ENCODE peak calls at places on chromosomes 12 and 14, in eight cellular contexts. T is omental fat pad; E is NCI-H460; D is mammary epithelial cell; G is endothelial cell of umbilical vein; K is GM20000; H is H4; W is activated naive CD4-positive, alpha-beta T cell treated with anti-CD3 and anti-CD28 coated beads for 36 hours. M is an unnamed sample.
A peak's percentile ranks its signal among the peaks of the same experiment; 100 is the strongest.

GRCh38 chr14:68085742-68086141 is 266.2 kb downstream of the RAD51B start:
- DNase-seq in T (no peak), D (no peak), W (no peak), H (no peak), E (no peak), K (no peak), G (no peak), M (no peak)

GRCh38 chr12:70267550-70267949 is 24.3 kb downstream of the CNOT2 start:
- DNase-seq in W (peak; percentile 5), G (peak; percentile 30), T (no peak), D (no peak), E (no peak), K (no peak), H (no peak), M (peak; percentile 56)

GRCh38 chr14:67683821-67684220 is 9.4 kb upstream of the VTI1B start:
- DNase-seq in T (no peak), H (no peak), E (no peak), W (no peak), K (no peak), G (no peak), D (no peak), M (no peak)

GRCh38 chr12:29253916-29254625 is 105.0 kb downstream of the FAR2 start:
- DNase-seq in D (no peak), T (no peak), K (no peak), W (no peak), H (no peak), G (no peak), E (no peak), M (no peak)

GRCh38 chr12:8566525-8566924 is 25.8 kb upstream of the CLEC4E start:
- DNase-seq in G (no peak), E (no peak), D (no peak), H (no peak), W (no peak), K (no peak), T (no peak), M (no peak)

GRCh38 chr14:58362798-58363412 is 32.8 kb upstream of the TOMM20L start:
- DNase-seq in K (peak; percentile 19), H (peak; percentile 25), E (peak; percentile 35), D (peak; percentile 29), T (no peak), W (no peak), G (peak; percentile 28), M (no peak)

GRCh38 chr12:55699471-55700055 is 8.1 kb downstream of the ITGA7 start:
- DNase-seq in T (no peak), H (no peak), G (no peak), E (no peak), K (no peak), D (no peak), W (no peak), M (no peak)

GRCh38 chr12:105220150-105220928 is 15.6 kb downstream of the APPL2 start:
- DNase-seq in G (no peak), K (no peak), H (no peak), T (no peak), D (no peak), E (no peak), W (no peak), M (no peak)

GRCh38 chr14:105876829-105877228 is 350.4 kb downstream of the TMEM121 start:
- DNase-seq in K (no peak), W (no peak), T (no peak), G (no peak), H (no peak), D (no peak), E (no peak), M (no peak)

GRCh38 chr14:98323850-98324249 is 948.1 kb downstream of the BCL11B start:
- DNase-seq in H (peak; percentile 31), T (no peak), D (no peak), W (no peak), K (no peak), G (no peak), E (no peak), M (no peak)

GRCh38 chr14:22471545-22472121 is 117.4 kb downstream of the DAD1 start:
- DNase-seq in T (no peak), G (peak; percentile 32), E (peak; percentile 47), K (no peak), D (peak; percentile 49), H (peak; percentile 58), W (no peak), M (no peak)

GRCh38 chr12:90335561-90335960 is 619.4 kb downstream of the CCER1 start:
- DNase-seq in G (no peak), W (no peak), E (no peak), H (peak; percentile 9), K (no peak), D (no peak), T (no peak), M (no peak)

GRCh38 chr14:88698651-88699050 is 94.1 kb downstream of the EML5 start:
- DNase-seq in D (peak; percentile 96), E (no peak), G (no peak), H (no peak), W (no peak), T (no peak), K (no peak), M (no peak)

GRCh38 chr14:71266994-71267636 is 359.9 kb downstream of the PCNX1 start:
- DNase-seq in K (peak; percentile 24), T (no peak), H (no peak), W (peak; percentile 14), D (peak; percentile 83), E (no peak), G (peak; percentile 6), M (no peak)

GRCh38 chr12:87981495-87981894 is 47.7 kb downstream of the C12orf50 start:
- DNase-seq in G (no peak), T (no peak), H (no peak), D (no peak), K (no peak), W (no peak), E (no peak), M (no peak)

GRCh38 chr12:80815351-80815750 is 98.6 kb downstream of the MYF5 start:
- DNase-seq in E (no peak), K (no peak), D (no peak), T (no peak), H (no peak), W (no peak), G (no peak), M (peak; percentile 30)

GRCh38 chr12:59431266-59431665 is 164.6 kb upstream of the SLC16A7 start:
- DNase-seq in K (no peak), W (no peak), G (peak; percentile 11), H (no peak), D (no peak), E (peak; percentile 19), T (no peak), M (no peak)

GRCh38 chr14:34460841-34461240 is 1.2 kb downstream of the SPTSSA start:
- DNase-seq in T (no peak), H (peak; percentile 42), W (no peak), G (peak; percentile 52), K (no peak), D (no peak), E (no peak), M (no peak)

GRCh38 chr14:35250319-35250718 is 41.9 kb upstream of the PSMA6 start:
- DNase-seq in E (no peak), T (no peak), D (no peak), H (no peak), G (peak; percentile 7), W (no peak), K (no peak), M (no peak)

GRCh38 chr12:130559806-130560205 is 156.3 kb downstream of the RIMBP2 start:
- DNase-seq in G (no peak), K (no peak), H (no peak), E (no peak), T (no peak), D (no peak), W (no peak), M (no peak)

GRCh38 chr12:100896192-100896591 is 101.6 kb downstream of the ANO4 start:
- DNase-seq in H (no peak), T (no peak), D (no peak), K (no peak), G (no peak), E (no peak), W (no peak), M (no peak)

GRCh38 chr12:29516431-29516875 is 19.0 kb upstream of the OVCH1 start:
- DNase-seq in K (no peak), T (no peak), G (peak; percentile 1), D (peak; percentile 53), W (no peak), E (peak; percentile 2), H (peak; percentile 48), M (no peak)

GRCh38 chr14:104885973-104886689 is 21.1 kb downstream of the CEP170B start:
- DNase-seq in T (peak; percentile 18), K (no peak), E (no peak), W (no peak), G (no peak), H (no peak), D (no peak), M (no peak)

GRCh38 chr12:45974171-45974719 is 16.1 kb downstream of the SCAF11 start:
- DNase-seq in D (no peak), E (no peak), H (no peak), W (no peak), G (no peak), K (no peak), T (no peak), M (no peak)

GRCh38 chr12:69684472-69684871 is 14.6 kb downstream of the BEST3 start:
- DNase-seq in K (no peak), T (no peak), W (no peak), G (no peak), H (no peak), E (no peak), D (no peak), M (no peak)

GRCh38 chr12:102961488-102961801 is 4.0 kb downstream of the ASCL1 start:
- DNase-seq in T (no peak), G (no peak), W (no peak), K (no peak), E (no peak), D (no peak), H (no peak), M (no peak)

GRCh38 chr12:126708492-126708896 is 1558.5 kb upstream of the TMEM132C start:
- DNase-seq in G (no peak), E (no peak), D (no peak), H (peak; percentile 80), K (no peak), W (peak; percentile 5), T (no peak), M (no peak)

GRCh38 chr12:123115409-123116111 is 35.3 kb downstream of the PITPNM2 start:
- DNase-seq in K (peak; percentile 53), H (peak; percentile 67), G (no peak), T (no peak), W (peak; percentile 66), E (no peak), D (peak; percentile 71), M (peak; percentile 90)

GRCh38 chr14:29240046-29240445 is 473.5 kb downstream of the FOXG1 start:
- DNase-seq in H (peak; percentile 42), G (peak; percentile 84), D (no peak), T (no peak), K (no peak), E (no peak), W (no peak), M (no peak)

GRCh38 chr14:31265701-31266398 is 58.3 kb upstream of the HECTD1 start:
- DNase-seq in K (no peak), E (no peak), T (no peak), D (peak; percentile 83), H (no peak), W (no peak), G (no peak), M (no peak)

GRCh38 chr12:123808167-123808566 is 46.1 kb downstream of the DNAH10 start:
- DNase-seq in K (no peak), T (no peak), W (no peak), D (no peak), H (peak; percentile 29), E (peak; percentile 36), G (no peak), M (no peak)

GRCh38 chr14:92969470-92970232 is 46.7 kb downstream of the CHGA start:
- DNase-seq in D (no peak), E (no peak), H (no peak), W (no peak), G (no peak), T (no peak), K (no peak), M (no peak)

GRCh38 chr12:47272412-47273190 is 192.8 kb upstream of the AMIGO2 start:
- DNase-seq in H (no peak), T (no peak), W (no peak), D (peak; percentile 49), G (no peak), K (no peak), E (no peak), M (no peak)

GRCh38 chr12:96091833-96092232 is 56.4 kb upstream of the LTA4H start:
- DNase-seq in E (no peak), W (no peak), D (peak; percentile 69), H (no peak), K (no peak), T (no peak), G (no peak), M (no peak)

M was measured in AG04450.